ENCODE peak calls at places on chromosome 20, in six cellular contexts. S is astrocyte of the spinal cord, Q is lung, I is fibroblast of mammary gland, K is adrenal gland, O is heart left ventricle. Z is an unnamed sample.

GRCh38 chr20:2137552-2138201 is 36.0 kb downstream of the STK35 start:
- DNase-seq in Q (no peak), I (peak; percentile 46), S (peak; percentile 53), O (no peak), K (peak; percentile 93), Z (no peak)

GRCh38 chr20:35284267-35284991 is at the start of gene EIF6:
- DNase-seq in I (peak; percentile 85), Q (peak; percentile 84), K (peak; percentile 79), O (peak; percentile 86), S (peak; percentile 89), Z (peak; percentile 95)

GRCh38 chr20:25272223-25273000 is 24.5 kb downstream of the PYGB start:
- DNase-seq in S (no peak), I (peak; percentile 29), Q (no peak), O (peak; percentile 33), K (no peak), Z (no peak)

GRCh38 chr20:9051508-9051907 is 17.4 kb upstream of the PLCB4 start:
- DNase-seq in K (peak; percentile 61), S (peak; percentile 97), O (no peak), I (peak; percentile 99), Q (no peak), Z (no peak)

GRCh38 chr20:3629893-3630292 is 33.3 kb downstream of the GFRA4 start:
- DNase-seq in K (no peak), Q (no peak), O (no peak), I (no peak), S (no peak), Z (no peak)

GRCh38 chr20:45592574-45593189 is 13.6 kb upstream of the WFDC8 start:
- DNase-seq in O (no peak), K (peak; percentile 6), Q (no peak), I (peak; percentile 71), S (peak; percentile 9), Z (peak; percentile 86)

GRCh38 chr20:33909331-33909921 is 84.3 kb upstream of the RALY start:
- DNase-seq in Q (peak; percentile 69), K (peak; percentile 34), I (peak; percentile 57), O (no peak), S (peak; percentile 85), Z (no peak)

GRCh38 chr20:1626528-1627192 is 6.9 kb upstream of the SIRPB1 start:
- DNase-seq in O (no peak), S (no peak), K (no peak), I (no peak), Q (no peak), Z (no peak)

GRCh38 chr20:19986419-19986818 is 30.7 kb upstream of the NAA20 start:
- DNase-seq in K (peak; percentile 58), I (peak; percentile 77), S (peak; percentile 34), Q (no peak), O (no peak), Z (no peak)
- H3K4me3 ChIP-seq in K (no peak overlapping the region), I (no peak overlapping the region), S (no peak overlapping the region), Q (no peak overlapping the region), O (no peak overlapping the region), Z (no peak overlapping the region)

GRCh38 chr20:43666376-43667328 is at the start of gene MYBL2:
- DNase-seq in I (peak; percentile 46), Q (peak; percentile 47), S (peak; percentile 33), O (no peak), K (peak; percentile 45), Z (peak; percentile 92)
- H3K4me3 ChIP-seq in I (peak within 1 kb of the TSS; percentile 52), Q (no peak within 1 kb of the TSS), S (peak within 1 kb of the TSS; percentile 49), O (peak within 1 kb of the TSS; percentile 36), K (no peak within 1 kb of the TSS), Z (peak within 1 kb of the TSS; percentile 95)

DNA sequence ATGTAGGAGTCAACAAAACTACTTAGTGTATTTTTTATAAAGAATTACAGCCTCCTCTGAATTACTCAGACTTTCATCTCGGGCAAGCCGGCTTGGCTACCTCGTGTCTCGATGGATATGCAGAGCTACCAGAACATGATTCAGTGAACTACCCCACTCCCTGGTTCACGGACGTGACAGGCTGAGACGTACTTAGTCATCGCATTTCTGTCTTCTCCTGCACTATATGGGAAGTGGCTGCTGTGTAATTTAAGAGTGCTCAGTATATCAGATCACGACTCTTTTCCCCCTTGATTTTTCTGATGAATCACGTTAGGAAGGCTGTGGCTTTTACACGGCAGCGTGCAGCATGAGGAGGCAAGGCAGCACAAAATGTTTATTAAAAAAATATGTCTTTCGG is 302.7 kb upstream of the ZFP64 start:
- DNase-seq in S (peak; percentile 87), O (no peak), Q (no peak), I (peak; percentile 87), K (peak; percentile 70), Z (no peak)
- H3K4me3 ChIP-seq in S (no peak overlapping the region), O (no peak overlapping the region), Q (no peak overlapping the region), I (no peak overlapping the region), K (no peak overlapping the region), Z (no peak overlapping the region)

GRCh38 chr20:57749131-57749690 is 39.4 kb upstream of the PMEPA1 start:
- DNase-seq in K (peak; percentile 23), S (no peak), I (no peak), Q (no peak), O (no peak), Z (no peak)

GRCh38 chr20:57746832-57747404 is 37.1 kb upstream of the PMEPA1 start:
- DNase-seq in I (no peak), O (no peak), S (no peak), K (no peak), Q (no peak), Z (no peak)

GRCh38 chr20:57749861-57750260 is 40.0 kb upstream of the PMEPA1 start:
- DNase-seq in S (no peak), K (no peak), I (no peak), O (no peak), Q (peak; percentile 59), Z (no peak)

GRCh38 chr20:57747889-57748456 is 38.2 kb upstream of the PMEPA1 start:
- DNase-seq in K (no peak), S (no peak), Q (no peak), O (no peak), I (no peak), Z (no peak)

DNA sequence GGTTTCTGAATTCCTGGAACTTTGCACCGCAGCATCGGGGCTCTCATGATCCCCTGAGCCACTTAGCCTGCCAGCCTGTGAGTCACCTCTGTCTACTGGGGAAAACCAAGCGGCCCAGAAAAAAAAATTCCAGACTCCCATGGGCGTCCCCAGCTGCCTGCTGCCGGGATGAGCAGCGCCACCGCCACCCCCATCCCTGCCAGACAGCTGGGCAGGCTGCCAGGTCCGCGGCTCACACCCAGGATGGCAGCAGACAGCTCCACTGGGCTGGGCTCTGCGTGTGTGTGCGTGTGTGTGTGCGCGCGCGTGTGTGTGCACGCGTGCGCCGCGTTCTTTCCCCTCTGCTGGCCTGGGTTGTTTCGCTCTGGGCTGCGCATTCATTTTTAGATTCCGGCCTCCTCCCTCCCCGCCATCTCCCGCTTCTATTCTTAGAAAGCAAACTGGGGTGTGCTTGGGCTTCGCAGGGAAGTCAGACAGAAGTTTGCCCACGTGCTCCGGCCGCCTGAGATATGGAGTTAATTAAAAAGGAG is 38.9 kb upstream of the PMEPA1 start:
- DNase-seq in I (peak; percentile 44), S (peak; percentile 73), K (peak; percentile 86), O (peak; percentile 88), Q (peak; percentile 68), Z (no peak)
- H3K4me3 ChIP-seq in I (no peak overlapping the region), S (peak overlapping the region; percentile 24), K (no peak overlapping the region), O (peak overlapping the region; percentile 42), Q (no peak overlapping the region), Z (no peak overlapping the region)

DNA sequence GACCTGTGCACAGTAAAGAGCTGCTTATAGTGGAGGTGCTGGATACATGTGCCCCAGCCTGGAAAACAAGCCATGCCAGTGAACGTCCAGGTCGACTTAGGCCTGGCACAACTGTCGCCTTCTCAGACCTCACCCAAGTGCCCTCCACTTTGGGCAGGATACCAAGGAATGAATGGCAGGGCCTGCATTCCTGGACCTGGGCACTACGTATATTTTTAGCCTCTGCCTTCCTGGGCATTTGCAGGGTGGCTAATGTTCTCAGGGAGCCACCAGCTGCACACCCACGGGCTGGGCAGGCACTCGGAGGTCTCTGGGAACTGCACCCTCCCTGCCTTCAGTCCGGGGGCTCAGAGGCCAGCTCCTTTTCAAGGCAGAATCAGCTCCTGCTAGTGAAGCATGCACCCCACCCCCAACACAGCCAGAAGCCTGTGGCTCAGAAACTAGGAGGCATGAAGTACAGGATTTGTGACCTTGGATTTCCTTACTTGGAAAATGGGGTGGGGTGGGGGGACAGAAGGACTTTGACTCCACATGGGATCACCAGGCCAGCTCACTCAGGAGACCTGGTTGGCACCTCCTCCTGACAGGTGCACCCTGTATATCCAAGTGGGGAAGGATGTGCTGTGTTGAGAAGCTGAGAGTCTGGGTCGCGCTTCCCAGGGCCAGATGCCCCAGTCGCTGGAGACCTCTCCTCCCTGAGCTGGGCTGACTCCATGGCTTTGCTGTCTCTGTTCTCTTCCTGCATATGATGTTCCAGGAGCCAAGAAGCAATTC is 2.5 kb upstream of the LSM14B start:
- DNase-seq in S (no peak), I (no peak), Q (peak; percentile 81), O (peak; percentile 84), K (no peak), Z (no peak)
- H3K4me3 ChIP-seq in S (no peak overlapping the region), I (no peak overlapping the region), Q (no peak overlapping the region), O (no peak overlapping the region), K (no peak overlapping the region), Z (no peak overlapping the region)

GRCh38 chr20:37202267-37202943 is 23.1 kb upstream of the MROH8 start:
- DNase-seq in S (peak; percentile 94), I (peak; percentile 96), Q (peak; percentile 54), O (no peak), K (peak; percentile 70), Z (peak; percentile 67)
- H3K4me3 ChIP-seq in S (no peak overlapping the region), I (no peak overlapping the region), Q (no peak overlapping the region), O (no peak overlapping the region), K (no peak overlapping the region), Z (no peak overlapping the region)

GRCh38 chr20:62349537-62350097 is 17.5 kb downstream of the LAMA5 start:
- DNase-seq in K (no peak), Q (no peak), O (no peak), I (no peak), S (no peak), Z (no peak)

GRCh38 chr20:62351469-62352401 is 15.4 kb downstream of the LAMA5 start:
- DNase-seq in K (no peak), I (no peak), Q (no peak), O (peak; percentile 21), S (no peak), Z (no peak)

GRCh38 chr20:62352402-62353288 is 14.5 kb downstream of the LAMA5 start:
- DNase-seq in Q (no peak), O (peak; percentile 96), S (peak; percentile 38), K (peak; percentile 95), I (peak; percentile 11), Z (no peak)

GRCh38 chr20:62350098-62350628 is 16.9 kb downstream of the LAMA5 start:
- DNase-seq in Q (peak; percentile 72), O (peak; percentile 22), K (no peak), I (no peak), S (no peak), Z (no peak)

DNA sequence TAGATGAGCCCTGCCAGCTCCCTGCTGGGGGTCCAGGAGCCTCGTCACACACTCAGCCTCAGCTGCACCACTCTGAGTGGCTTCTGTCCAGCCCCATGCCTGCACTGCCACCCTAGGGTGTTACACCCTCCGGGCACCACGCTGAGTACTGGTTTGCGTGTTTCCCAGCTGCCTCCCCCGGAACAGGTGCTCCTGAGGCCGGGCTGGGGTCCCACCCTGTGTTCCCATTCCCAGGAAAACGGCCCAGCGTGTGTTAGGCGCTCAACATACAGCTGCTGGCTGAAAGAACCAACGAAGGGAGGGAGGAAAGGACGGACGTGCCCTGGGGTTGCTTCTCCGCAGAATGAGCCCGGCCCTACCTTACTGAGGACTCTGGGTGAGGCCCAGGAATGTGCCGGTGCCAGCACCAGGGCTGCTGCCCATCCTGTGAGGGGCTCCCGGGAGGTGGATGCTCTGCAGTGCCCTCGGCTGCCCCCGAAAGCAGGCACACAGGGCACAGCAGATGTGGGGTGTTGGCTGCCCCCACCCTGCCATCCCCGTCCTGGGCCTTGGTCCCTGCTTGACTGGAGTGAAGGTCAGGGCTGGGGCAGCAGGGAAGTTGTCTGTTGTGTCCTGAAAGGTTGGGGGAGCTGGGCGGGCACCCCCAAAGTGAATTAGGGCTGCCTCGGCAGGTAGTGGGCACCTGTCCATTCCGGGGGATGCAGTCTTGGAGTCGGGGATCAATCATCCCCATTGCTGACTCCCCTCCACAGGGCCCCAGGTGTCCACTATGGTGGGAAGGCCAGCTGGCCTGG is 16.3 kb downstream of the LAMA5 start:
- DNase-seq in I (no peak), S (no peak), O (peak; percentile 20), Q (no peak), K (no peak), Z (no peak)
- H3K4me3 ChIP-seq in I (no peak overlapping the region), S (no peak overlapping the region), O (no peak overlapping the region), Q (no peak overlapping the region), K (no peak overlapping the region), Z (no peak overlapping the region)

Z was measured in Karpas-422.